ENCODE peak calls at places on chromosome 1, in five cellular contexts. D, R, W, L and P are unnamed samples.

GRCh38 chr1:9852004-9852403 is 28.2 kb upstream of the CLSTN1 start:
- DNase-seq in D (no peak), R (no peak), W (no peak), L (no peak), P (no peak)

GRCh38 chr1:46408356-46409062 is 14.4 kb downstream of the FAAH start:
- DNase-seq in D (peak; percentile 39), R (no peak), W (no peak), L (no peak), P (no peak)

GRCh38 chr1:213977909-213978308 is 9.9 kb upstream of the PROX1 start:
- DNase-seq in D (no peak), R (no peak), W (no peak), L (no peak), P (no peak)

GRCh38 chr1:113320972-113321680 is 69.2 kb upstream of the MAGI3 start:
- DNase-seq in D (peak; percentile 11), R (no peak), W (no peak), L (no peak), P (no peak)

GRCh38 chr1:115839706-115840095 is 1.2 kb downstream of the NHLH2 start:
- DNase-seq in D (no peak), R (no peak), W (no peak), L (no peak), P (no peak)

GRCh38 chr1:119330062-119330939 is 38.3 kb upstream of the HAO2 start:
- DNase-seq in D (no peak), R (no peak), W (no peak), L (no peak), P (no peak)

GRCh38 chr1:5983361-5984103 is 8.7 kb downstream of the NPHP4 start:
- DNase-seq in D (peak; percentile 94), R (no peak), W (no peak), L (peak; percentile 60), P (no peak)

GRCh38 chr1:56413671-56414199 is 165.6 kb downstream of the PLPP3 start:
- DNase-seq in D (no peak), R (peak; percentile 53), W (no peak), L (no peak), P (no peak)

GRCh38 chr1:31712041-31712440 is 8.2 kb upstream of the COL16A1 start:
- DNase-seq in D (peak; percentile 83), R (no peak), W (no peak), L (no peak), P (no peak)

GRCh38 chr1:19730793-19731192 is 66.1 kb downstream of the HTR6 start:
- DNase-seq in D (no peak), R (no peak), W (no peak), L (no peak), P (no peak)
- TF ChIP-seq MXI1 in D (no peak), R (no peak), W (no peak), L (no peak), P (no peak)

DNA sequence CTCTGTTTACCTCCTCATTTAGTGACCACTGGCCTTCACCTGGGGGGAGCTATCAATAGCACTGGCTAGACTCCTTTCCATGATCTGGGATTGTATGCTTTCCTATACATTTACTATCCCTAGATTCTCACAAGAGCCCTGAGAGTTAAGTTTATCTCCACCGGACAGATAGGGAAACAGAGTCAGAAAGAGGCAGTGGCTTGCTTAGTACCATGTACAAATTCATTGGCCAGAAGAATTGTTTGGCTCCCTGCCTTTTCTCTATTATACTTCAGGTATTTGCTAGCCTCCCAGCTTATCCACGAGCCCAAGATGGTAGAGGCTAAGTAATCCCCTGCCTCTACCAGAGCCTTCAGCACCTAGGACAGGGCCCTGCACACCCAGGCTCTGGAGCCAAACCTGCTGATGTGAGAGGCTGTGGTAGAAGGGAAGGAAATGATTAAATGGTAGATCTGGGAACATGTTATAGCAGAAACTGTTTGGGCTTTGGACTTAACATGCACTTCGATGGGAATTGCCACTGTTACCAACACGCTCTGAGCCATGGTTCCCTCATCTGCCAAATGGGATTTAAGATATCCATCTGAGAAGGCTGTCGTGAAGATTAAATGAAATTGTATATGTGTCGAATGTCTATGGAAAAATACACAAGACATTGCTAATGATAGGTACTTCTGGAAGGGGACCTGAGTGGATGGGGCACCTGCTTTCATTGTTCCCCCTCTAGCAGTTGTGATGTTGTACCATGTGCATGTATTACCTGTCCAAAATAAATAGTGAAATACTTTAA is 3.1 kb upstream of the BLACAT1 start:
- DNase-seq in D (peak; percentile 58), R (peak; percentile 34), W (no peak), L (peak; percentile 65), P (no peak)
- TF ChIP-seq MXI1 in D (no peak), R (no peak), W (no peak), L (no peak), P (no peak)

DNA sequence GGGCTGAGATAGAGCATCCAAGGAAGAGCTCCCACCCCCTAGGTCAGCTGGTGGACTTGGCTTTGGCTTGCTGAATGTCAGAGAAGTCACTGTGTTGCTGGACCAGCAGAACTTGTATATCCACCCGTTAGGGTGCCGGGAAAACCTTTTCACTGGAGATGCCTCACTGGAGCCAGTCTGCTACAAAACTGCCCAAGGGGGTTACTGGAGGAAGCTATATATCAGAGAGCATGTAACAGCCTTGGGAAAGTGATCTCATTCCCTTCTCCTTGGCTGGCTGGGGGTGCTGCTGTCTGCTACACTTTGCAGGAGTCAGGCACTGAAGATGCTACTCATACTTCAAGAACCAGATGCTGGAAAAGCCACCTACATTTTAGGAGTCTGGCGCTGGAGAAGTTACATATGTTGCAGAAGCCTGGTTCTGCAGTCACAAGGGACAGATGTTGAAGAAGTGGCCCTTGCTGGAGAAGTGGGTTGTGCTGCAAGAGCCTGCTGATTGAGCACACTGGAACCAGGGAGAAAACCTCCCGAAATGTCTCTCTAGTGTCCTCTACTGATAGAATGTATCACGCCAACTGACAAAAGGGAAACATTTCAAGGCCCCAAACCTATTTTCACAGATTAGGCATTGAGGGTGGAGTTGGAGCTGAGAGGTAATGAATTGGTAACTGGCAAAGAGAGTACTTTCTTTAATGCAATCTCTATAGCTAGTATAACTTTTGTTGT is 250.6 kb downstream of the SPATA17 start:
- DNase-seq in D (no peak), R (no peak), W (no peak), L (no peak), P (no peak)
- TF ChIP-seq MXI1 in D (no peak), R (no peak), W (no peak), L (no peak), P (no peak)

GRCh38 chr1:63723618-63724017 is 50.2 kb upstream of the ROR1 start:
- DNase-seq in D (no peak), R (no peak), W (no peak), L (no peak), P (no peak)
- TF ChIP-seq MXI1 in D (no peak), R (no peak), W (no peak), L (no peak), P (no peak)

GRCh38 chr1:2545754-2546514 is 10.2 kb upstream of the TNFRSF14 start:
- DNase-seq in D (peak; percentile 66), R (peak; percentile 87), W (peak; percentile 80), L (peak; percentile 99), P (peak; percentile 98)
- TF ChIP-seq MXI1 in D (no peak), R (peak; percentile 62), W (no peak), L (no peak), P (peak; percentile 51)